ENCODE peak calls at places on chromosomes 7 and 10, in four cellular contexts. L is ELR; X is Kasumi-1; U is activated CD4-positive, alpha-beta T cell treated with anti-CD3 and anti-CD28 coated beads, Interleukin-2, amount 50 U/mL, for 48 hours. H is an unnamed sample.

GRCh38 chr10:97771055-97771811 is 566 bp downstream of the SFRP5 start:
- DNase-seq in L (peak), X (peak), U (no peak), H (peak)

GRCh38 chr7:17516768-17517167 is 218.3 kb downstream of the AHR start:
- DNase-seq in L (no peak), X (no peak), U (no peak), H (no peak)

GRCh38 chr7:28625446-28625845 is 213.1 kb downstream of the CREB5 start:
- DNase-seq in L (no peak), X (no peak), U (no peak), H (no peak)

GRCh38 chr10:74174533-74174932 is 23.5 kb downstream of the ADK start:
- DNase-seq in L (no peak), X (no peak), U (no peak), H (no peak)

GRCh38 chr10:101624526-101625102 is 36.5 kb downstream of the DPCD start:
- DNase-seq in L (no peak), X (no peak), U (no peak), H (no peak)

GRCh38 chr10:47165168-47165710 is 134.8 kb upstream of the GDF10 start:
- DNase-seq in L (no peak), X (peak), U (no peak), H (no peak)

GRCh38 chr7:131370523-131370968 is 42.9 kb downstream of the MKLN1 start:
- DNase-seq in L (peak), X (no peak), U (no peak), H (no peak)

GRCh38 chr10:76033457-76034196 is 602.2 kb downstream of the LRMDA start:
- DNase-seq in L (peak), X (peak), U (no peak), H (no peak)